ENCODE peak calls at places on chromosomes 3 and 15, in six cellular contexts. Z, H, O, M, Q and G are unnamed samples.
A peak's percentile ranks its signal among the peaks of the same experiment; 100 is the strongest.

GRCh38 chr15:69729167-69729748 is 276.6 kb downstream of the RPLP1 start:
- DNase-seq in Z (no peak), H (peak; percentile 18), O (no peak), M (no peak), Q (peak; percentile 41), G (no peak)

GRCh38 chr3:4978966-4979400 is 254 bp upstream of the BHLHE40 start:
- DNase-seq in Z (no peak), H (peak; percentile 95), O (peak; percentile 86), M (peak; percentile 50), Q (peak; percentile 99), G (peak; percentile 92)

GRCh38 chr3:43978708-43979107 is 263.0 kb upstream of the TOPAZ1 start:
- DNase-seq in Z (no peak), H (no peak), O (no peak), M (no peak), Q (no peak), G (no peak)

GRCh38 chr3:100045696-100046095 is 68.6 kb downstream of the FILIP1L start:
- DNase-seq in Z (no peak), H (no peak), O (no peak), M (peak; percentile 13), Q (no peak), G (no peak)

GRCh38 chr15:74768771-74769342 is 13.0 kb upstream of the CSK start:
- DNase-seq in Z (no peak), H (peak; percentile 42), O (no peak), M (no peak), Q (peak; percentile 72), G (peak; percentile 55)

GRCh38 chr3:111570404-111571030 is 24.6 kb downstream of the ZBED2 start:
- DNase-seq in Z (no peak), H (no peak), O (no peak), M (no peak), Q (no peak), G (no peak)

GRCh38 chr15:24954783-24955548 is at the start of the genes SNRPN and SNURF:
- DNase-seq in Z (peak; percentile 64), H (no peak), O (peak; percentile 11), M (peak; percentile 62), Q (no peak), G (peak; percentile 30)

GRCh38 chr15:38611228-38611627 is 46.6 kb upstream of the RASGRP1 start:
- DNase-seq in Z (no peak), H (no peak), O (no peak), M (no peak), Q (no peak), G (no peak)

GRCh38 chr15:44694416-44694815 is 16.7 kb downstream of the PATL2 start:
- DNase-seq in Z (no peak), H (no peak), O (no peak), M (no peak), Q (no peak), G (no peak)

GRCh38 chr3:192929755-192930491 is 12.3 kb upstream of the MB21D2 start:
- DNase-seq in Z (no peak), H (no peak), O (no peak), M (no peak), Q (no peak), G (no peak)

GRCh38 chr3:107813066-107813465 is 277.8 kb downstream of the CD47 start:
- DNase-seq in Z (no peak), H (no peak), O (no peak), M (no peak), Q (no peak), G (no peak)

GRCh38 chr3:154795046-154795445 is 285.1 kb upstream of the MME start:
- DNase-seq in Z (no peak), H (no peak), O (no peak), M (no peak), Q (no peak), G (no peak)

GRCh38 chr15:56358604-56359003 is 6.6 kb upstream of the TEX9 start:
- DNase-seq in Z (no peak), H (no peak), O (no peak), M (no peak), Q (no peak), G (no peak)

GRCh38 chr3:154956815-154957214 is 123.3 kb upstream of the MME start:
- DNase-seq in Z (no peak), H (no peak), O (no peak), M (no peak), Q (no peak), G (no peak)

GRCh38 chr3:187989458-187990153 is 164.4 kb upstream of the LPP start:
- DNase-seq in Z (peak; percentile 90), H (no peak), O (no peak), M (peak; percentile 82), Q (no peak), G (no peak)

GRCh38 chr15:34855397-34855796 is 60.0 kb upstream of the ACTC1 start:
- DNase-seq in Z (no peak), H (no peak), O (no peak), M (no peak), Q (no peak), G (no peak)

GRCh38 chr15:78807359-78807758 is 3.9 kb downstream of the ADAMTS7 start:
- DNase-seq in Z (no peak), H (no peak), O (no peak), M (no peak), Q (no peak), G (no peak)

GRCh38 chr3:187963677-187964385 is 190.1 kb upstream of the LPP start:
- DNase-seq in Z (no peak), H (no peak), O (no peak), M (no peak), Q (no peak), G (no peak)

GRCh38 chr3:152586974-152587373 is 248.0 kb upstream of the P2RY1 start:
- DNase-seq in Z (no peak), H (no peak), O (no peak), M (no peak), Q (peak; percentile 68), G (no peak)

GRCh38 chr15:40844543-40844981 is 714 bp downstream of the SPINT1 start:
- DNase-seq in Z (no peak), H (no peak), O (no peak), M (no peak), Q (no peak), G (no peak)

GRCh38 chr3:171810278-171811058 is at the start of gene PLD1:
- DNase-seq in Z (no peak), H (peak; percentile 63), O (no peak), M (no peak), Q (peak; percentile 88), G (peak; percentile 77)

GRCh38 chr3:125002414-125002811 is 53.4 kb downstream of the HEG1 start:
- DNase-seq in Z (no peak), H (no peak), O (no peak), M (no peak), Q (no peak), G (peak; percentile 72)

GRCh38 chr15:57489122-57489521 is 102.6 kb upstream of the MYZAP start:
- DNase-seq in Z (no peak), H (no peak), O (no peak), M (no peak), Q (no peak), G (no peak)
- TF ChIP-seq ZNF274 in Z (no peak), H (no peak), O (no peak), M (no peak), Q (no peak), G (no peak)

DNA sequence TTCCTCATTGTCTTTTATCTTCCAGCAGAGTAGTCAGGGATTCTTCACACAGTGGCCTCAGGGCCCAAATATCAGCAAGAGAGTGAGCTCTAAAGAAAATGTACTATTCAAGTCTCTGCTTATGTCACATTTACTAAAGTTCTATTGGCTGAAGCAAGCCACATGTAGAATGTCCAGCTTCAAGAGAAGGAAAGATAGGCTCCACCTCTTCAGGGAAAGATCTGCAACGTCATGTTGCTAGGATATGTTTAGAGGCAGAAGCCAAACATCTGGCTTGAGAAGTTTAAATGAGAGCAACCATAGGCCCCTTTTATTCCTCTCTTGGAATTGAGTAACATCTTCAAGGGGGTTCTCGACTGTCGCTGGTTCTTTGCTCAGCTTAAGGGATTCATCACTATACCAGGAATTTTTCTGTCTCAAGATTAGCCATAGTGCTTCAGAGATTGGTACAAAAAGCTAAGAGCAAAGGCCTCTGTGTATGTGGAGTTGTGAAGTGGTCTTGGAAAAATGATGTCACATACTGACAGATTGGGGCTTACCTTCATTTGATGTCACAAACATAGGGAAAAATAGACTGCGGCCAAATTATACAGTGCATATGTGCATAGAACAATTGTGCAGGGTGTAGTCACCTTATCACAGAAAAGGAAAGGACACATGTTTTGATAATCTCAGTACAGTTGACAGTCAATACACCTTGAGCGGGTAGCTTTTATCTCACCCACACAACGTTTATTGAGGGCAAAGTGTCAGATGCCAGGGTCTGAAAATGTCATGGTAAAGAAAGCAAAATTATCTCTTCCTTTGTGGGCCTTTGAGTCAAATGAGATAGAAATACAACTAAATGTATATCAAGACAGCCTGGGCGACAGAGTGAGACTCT is 11.3 kb upstream of the THRB start:
- DNase-seq in Z (no peak), H (no peak), O (no peak), M (no peak), Q (peak; percentile 78), G (no peak)
- TF ChIP-seq ZNF274 in Z (no peak), H (no peak), O (no peak), M (no peak), Q (no peak), G (no peak)

DNA sequence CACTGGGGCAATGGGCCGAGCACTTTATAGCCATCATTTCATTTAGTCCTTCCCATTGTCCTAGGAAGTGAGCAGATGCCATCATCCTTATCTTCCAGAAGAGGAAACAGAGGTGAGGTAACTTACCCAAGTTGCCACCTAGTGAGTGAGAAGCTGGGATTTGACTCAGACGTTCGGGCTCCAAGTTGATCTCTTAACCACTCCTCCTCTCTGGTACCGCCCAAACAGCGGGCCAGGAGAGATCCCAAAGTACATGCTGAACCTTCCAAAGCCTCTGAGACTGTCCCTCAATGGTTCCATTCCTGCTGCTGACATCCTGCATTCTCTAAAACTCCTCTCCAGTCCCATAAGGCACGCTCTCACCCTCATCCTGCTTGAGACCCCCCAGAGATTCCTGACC is 56.2 kb downstream of the EXOG start:
- DNase-seq in Z (no peak), H (no peak), O (no peak), M (no peak), Q (no peak), G (no peak)
- TF ChIP-seq ZNF274 in Z (no peak), H (no peak), O (no peak), M (no peak), Q (no peak), G (no peak)

GRCh38 chr3:45330500-45331295 is 57.7 kb upstream of the LARS2 start:
- DNase-seq in Z (no peak), H (no peak), O (no peak), M (no peak), Q (no peak), G (no peak)
- TF ChIP-seq ZNF274 in Z (no peak), H (no peak), O (no peak), M (no peak), Q (no peak), G (no peak)

DNA sequence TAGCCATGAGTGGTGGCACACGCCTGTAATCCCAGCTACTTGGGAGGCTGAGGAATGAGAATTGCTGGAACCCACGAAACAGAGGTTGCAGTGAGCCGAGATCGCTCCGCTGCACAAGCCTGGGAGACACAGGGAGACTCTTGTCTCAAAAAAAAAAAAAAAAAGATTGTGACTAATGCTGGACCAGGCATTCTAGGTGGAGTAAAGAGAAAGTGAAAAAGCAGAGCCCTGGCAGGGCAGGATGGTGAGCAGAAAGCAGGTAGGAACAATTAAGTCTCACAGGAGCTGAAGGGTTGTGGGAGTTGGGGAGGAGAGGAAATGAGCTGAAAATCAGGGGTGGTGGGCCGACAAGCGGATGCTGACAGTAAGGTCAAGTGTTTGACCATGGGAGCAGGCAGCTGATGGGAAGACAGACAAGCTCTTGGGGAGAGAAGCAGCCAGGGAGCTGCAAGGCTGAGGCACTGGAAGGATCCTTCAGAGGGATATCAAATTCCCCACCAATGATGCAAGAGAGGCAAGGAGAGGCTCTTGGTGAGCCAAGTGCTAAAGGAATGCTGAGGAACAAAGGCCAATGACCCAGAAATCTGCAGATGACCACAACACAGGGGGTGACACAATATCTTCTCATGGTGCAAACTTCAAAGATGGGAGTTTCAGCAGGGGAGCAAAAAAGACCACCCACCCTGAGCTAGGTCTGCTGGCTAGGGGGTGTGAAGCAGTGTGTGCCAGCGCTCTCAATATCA is 251.1 kb downstream of the ULK4 start:
- DNase-seq in Z (peak; percentile 65), H (no peak), O (no peak), M (peak; percentile 41), Q (no peak), G (no peak)
- TF ChIP-seq ZNF274 in Z (no peak), H (no peak), O (no peak), M (no peak), Q (no peak), G (no peak)